ENCODE peak calls at places on chromosomes 12 and 14, in six cellular contexts. K is dorsolateral prefrontal cortex; R is CD4-positive, alpha-beta T cell; D is A549; T is psoas muscle; H is GM23338. C is an unnamed sample.

GRCh38 chr14:72303930-72304329 is 371.7 kb downstream of the RGS6 start:
- DNase-seq in K (no peak), R (no peak), D (no peak), T (peak), H (no peak), C (no peak)

GRCh38 chr12:22858849-22859569 is 234.0 kb downstream of the ETNK1 start:
- DNase-seq in K (no peak), R (no peak), D (no peak), T (no peak), H (no peak), C (no peak)

GRCh38 chr12:55931780-55932545 is 1.0 kb downstream of the DGKA start:
- DNase-seq in K (peak), R (no peak), D (no peak), T (peak), H (peak), C (no peak)

GRCh38 chr12:6072302-6072752 is 52.1 kb downstream of the VWF start:
- DNase-seq in K (no peak), R (no peak), D (peak), T (no peak), H (no peak), C (no peak)

GRCh38 chr14:68014771-68015170 is 195.2 kb downstream of the RAD51B start:
- DNase-seq in K (no peak), R (no peak), D (no peak), T (no peak), H (no peak), C (no peak)

GRCh38 chr12:58844161-58844560 is 76.1 kb downstream of the LRIG3 start:
- DNase-seq in K (no peak), R (no peak), D (no peak), T (no peak), H (no peak), C (no peak)

GRCh38 chr14:45810152-45810872 is 557.3 kb upstream of the MIS18BP1 start:
- DNase-seq in K (no peak), R (no peak), D (no peak), T (no peak), H (peak), C (no peak)

GRCh38 chr12:32471601-32472001 is 72.2 kb downstream of the FGD4 start:
- DNase-seq in K (no peak), R (no peak), D (no peak), T (no peak), H (no peak), C (no peak)

GRCh38 chr14:100530270-100531072 is 56.7 kb downstream of the BEGAIN start:
- DNase-seq in K (peak), R (no peak), D (no peak), T (peak), H (no peak), C (peak)

GRCh38 chr14:59362533-59362932 is 102.6 kb downstream of the GPR135 start:
- DNase-seq in K (no peak), R (no peak), D (no peak), T (no peak), H (no peak), C (no peak)

GRCh38 chr14:57069702-57070101 is 199.0 kb downstream of the EXOC5 start:
- DNase-seq in K (no peak), R (no peak), D (no peak), T (no peak), H (no peak), C (no peak)

GRCh38 chr12:76486011-76486410 is 73.6 kb downstream of the OSBPL8 start:
- DNase-seq in K (no peak), R (no peak), D (no peak), T (no peak), H (no peak), C (no peak)

GRCh38 chr12:19704966-19705365 is 265.7 kb downstream of the AEBP2 start:
- DNase-seq in K (no peak), R (no peak), D (no peak), T (no peak), H (no peak), C (no peak)

GRCh38 chr12:113237748-113238147 is 16.5 kb downstream of the TPCN1 start:
- DNase-seq in K (no peak), R (no peak), D (no peak), T (no peak), H (no peak), C (no peak)

GRCh38 chr14:34539407-34540180 is at the start of gene EAPP:
- DNase-seq in K (peak), R (peak), D (peak), T (peak), H (peak), C (peak)

GRCh38 chr12:65663648-65664047 is 160.6 kb upstream of the HMGA2 start:
- DNase-seq in K (no peak), R (no peak), D (no peak), T (no peak), H (no peak), C (no peak)

GRCh38 chr12:57069522-57069921 is 9.1 kb downstream of the NEMP1 start:
- DNase-seq in K (no peak), R (peak), D (peak), T (no peak), H (peak), C (peak)

GRCh38 chr12:13167906-13168305 is 28.6 kb upstream of the EMP1 start:
- DNase-seq in K (no peak), R (no peak), D (no peak), T (no peak), H (no peak), C (no peak)

GRCh38 chr12:108803428-108804105 is 53.8 kb downstream of the SSH1 start:
- DNase-seq in K (no peak), R (peak), D (peak), T (no peak), H (peak), C (peak)

GRCh38 chr14:24803933-24804494 is 170.0 kb upstream of the GZMB start:
- DNase-seq in K (no peak), R (no peak), D (no peak), T (no peak), H (no peak), C (no peak)

GRCh38 chr12:41286426-41286825 is 98.3 kb downstream of the PDZRN4 start:
- DNase-seq in K (no peak), R (no peak), D (peak), T (no peak), H (no peak), C (no peak)

GRCh38 chr14:88437659-88438058 is 52.2 kb downstream of the SPATA7 start:
- DNase-seq in K (no peak), R (no peak), D (no peak), T (no peak), H (no peak), C (no peak)

GRCh38 chr12:94204647-94205247 is 56.4 kb downstream of the PLXNC1 start:
- DNase-seq in K (no peak), R (no peak), D (no peak), T (no peak), H (no peak), C (no peak)

GRCh38 chr14:104353921-104354701 is 215.7 kb downstream of the KIF26A start:
- DNase-seq in K (peak), R (no peak), D (no peak), T (peak), H (no peak), C (no peak)

GRCh38 chr14:103519043-103519836 is 3.4 kb downstream of the CKB start:
- DNase-seq in K (no peak), R (no peak), D (peak), T (no peak), H (no peak), C (no peak)

GRCh38 chr12:43066471-43066870 is 476.9 kb upstream of the PRICKLE1 start:
- DNase-seq in K (no peak), R (no peak), D (no peak), T (no peak), H (no peak), C (no peak)

GRCh38 chr12:103841690-103842584 is 903 bp upstream of the NT5DC3 start:
- DNase-seq in K (no peak), R (no peak), D (peak), T (peak), H (peak), C (no peak)

GRCh38 chr14:104978774-104979691 is 859 bp upstream of the AHNAK2 start:
- DNase-seq in K (peak), R (no peak), D (no peak), T (peak), H (no peak), C (no peak)

GRCh38 chr14:76034566-76034965 is 49.0 kb downstream of the IFT43 start:
- DNase-seq in K (no peak), R (no peak), D (no peak), T (no peak), H (no peak), C (no peak)

GRCh38 chr14:54108481-54109471 is 152.2 kb upstream of the BMP4 start:
- DNase-seq in K (no peak), R (no peak), D (peak), T (no peak), H (no peak), C (no peak)

GRCh38 chr14:60981626-60982455 is 796 bp downstream of the SLC38A6 start:
- DNase-seq in K (no peak), R (no peak), D (peak), T (no peak), H (peak), C (no peak)

GRCh38 chr12:43095669-43096068 is 456.3 kb downstream of the ADAMTS20 start:
- DNase-seq in K (no peak), R (no peak), D (no peak), T (no peak), H (no peak), C (no peak)

GRCh38 chr14:69574954-69575295 is 254 bp upstream of the CCDC177 start:
- DNase-seq in K (no peak), R (no peak), D (no peak), T (no peak), H (no peak), C (no peak)
- TF ChIP-seq CTCF in K (no peak), R (peak), D (no peak), T (no peak), H (no peak), C (no peak)

GRCh38 chr12:120367252-120367923 is 1.6 kb downstream of the MSI1 start:
- DNase-seq in K (no peak), R (no peak), D (peak), T (no peak), H (peak), C (no peak)
- TF ChIP-seq CTCF in K (no peak), R (no peak), D (peak), T (no peak), H (peak), C (no peak)

DNA sequence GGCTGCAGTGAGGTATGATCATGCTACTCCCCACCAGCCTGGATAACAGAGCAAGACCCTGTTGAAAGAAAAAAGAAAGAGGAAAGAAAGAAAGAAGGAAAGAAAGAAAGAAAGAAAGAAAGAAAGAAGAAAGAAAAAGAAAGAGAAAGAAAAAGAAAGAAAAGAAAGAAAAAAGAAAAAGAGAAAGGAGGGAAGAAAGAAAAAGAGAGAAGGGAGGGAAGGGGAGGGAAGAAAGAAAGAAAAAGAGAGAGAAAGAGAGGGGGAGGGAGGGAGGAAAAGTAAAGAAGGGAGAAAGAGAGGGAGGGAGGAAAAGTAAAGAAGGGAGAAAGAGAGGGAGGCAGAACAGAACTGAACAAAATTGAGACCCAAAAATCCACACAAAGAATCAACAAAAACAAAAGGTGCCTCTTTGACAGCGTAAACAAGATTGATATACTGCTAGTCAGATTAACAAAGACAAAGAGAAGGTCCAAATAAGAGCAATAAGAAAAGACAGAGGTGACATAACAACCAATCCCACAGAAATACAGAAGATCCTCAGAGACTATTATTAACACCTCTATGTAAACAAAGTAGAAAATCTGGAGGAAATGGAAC is 293.9 kb upstream of the AMIGO2 start:
- DNase-seq in K (no peak), R (no peak), D (no peak), T (no peak), H (no peak), C (no peak)
- TF ChIP-seq CTCF in K (no peak), R (peak), D (no peak), T (no peak), H (no peak), C (no peak)

DNA sequence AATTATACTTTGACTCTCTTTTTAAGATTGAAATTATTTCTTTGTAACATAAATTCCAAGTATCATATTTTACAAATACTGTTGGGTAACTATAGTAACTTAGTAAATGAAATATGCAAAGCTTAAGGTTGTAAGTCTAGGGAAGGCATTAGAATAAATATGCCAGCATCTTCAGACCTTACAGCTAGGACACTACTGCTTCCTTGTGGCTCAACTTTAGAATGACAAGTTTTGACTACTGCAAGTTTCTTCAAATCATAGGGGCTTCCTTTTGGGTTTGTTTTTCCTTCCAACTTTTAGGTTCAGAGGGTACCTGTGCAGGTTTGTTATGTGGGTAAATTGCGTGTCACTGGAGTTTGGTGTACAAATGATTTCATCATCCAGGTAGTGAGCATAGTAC is 17.7 kb upstream of the ANP32D start:
- DNase-seq in K (no peak), R (no peak), D (peak), T (no peak), H (peak), C (no peak)
- TF ChIP-seq CTCF in K (peak), R (peak), D (peak), T (peak), H (peak), C (no peak)

GRCh38 chr14:26531894-26532293 is 65.9 kb downstream of the NOVA1 start:
- DNase-seq in K (no peak), R (no peak), D (peak), T (no peak), H (peak), C (no peak)
- TF ChIP-seq CTCF in K (no peak), R (no peak), D (no peak), T (no peak), H (no peak), C (no peak)

DNA sequence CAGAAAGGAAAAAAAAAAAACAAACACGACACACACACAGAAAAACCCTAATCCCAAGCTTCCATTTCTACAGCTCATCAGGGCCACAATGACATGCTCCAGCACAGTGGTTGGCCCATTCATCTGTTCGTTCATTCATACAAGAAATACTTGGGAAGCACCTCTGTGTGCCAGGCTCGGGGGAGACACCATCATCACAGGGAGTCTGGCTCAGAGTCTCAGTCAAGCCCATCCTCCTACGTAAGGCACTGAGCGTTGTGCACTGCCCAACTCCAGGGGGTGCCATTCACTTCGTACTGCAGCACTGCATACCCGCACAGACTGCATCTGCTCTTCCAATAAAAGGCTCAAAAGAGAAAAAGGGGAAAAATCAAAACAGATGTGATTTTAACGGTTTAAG is 15.3 kb downstream of the VPS37B start:
- DNase-seq in K (peak), R (no peak), D (peak), T (no peak), H (peak), C (no peak)
- TF ChIP-seq CTCF in K (peak), R (no peak), D (peak), T (peak), H (peak), C (no peak)

DNA sequence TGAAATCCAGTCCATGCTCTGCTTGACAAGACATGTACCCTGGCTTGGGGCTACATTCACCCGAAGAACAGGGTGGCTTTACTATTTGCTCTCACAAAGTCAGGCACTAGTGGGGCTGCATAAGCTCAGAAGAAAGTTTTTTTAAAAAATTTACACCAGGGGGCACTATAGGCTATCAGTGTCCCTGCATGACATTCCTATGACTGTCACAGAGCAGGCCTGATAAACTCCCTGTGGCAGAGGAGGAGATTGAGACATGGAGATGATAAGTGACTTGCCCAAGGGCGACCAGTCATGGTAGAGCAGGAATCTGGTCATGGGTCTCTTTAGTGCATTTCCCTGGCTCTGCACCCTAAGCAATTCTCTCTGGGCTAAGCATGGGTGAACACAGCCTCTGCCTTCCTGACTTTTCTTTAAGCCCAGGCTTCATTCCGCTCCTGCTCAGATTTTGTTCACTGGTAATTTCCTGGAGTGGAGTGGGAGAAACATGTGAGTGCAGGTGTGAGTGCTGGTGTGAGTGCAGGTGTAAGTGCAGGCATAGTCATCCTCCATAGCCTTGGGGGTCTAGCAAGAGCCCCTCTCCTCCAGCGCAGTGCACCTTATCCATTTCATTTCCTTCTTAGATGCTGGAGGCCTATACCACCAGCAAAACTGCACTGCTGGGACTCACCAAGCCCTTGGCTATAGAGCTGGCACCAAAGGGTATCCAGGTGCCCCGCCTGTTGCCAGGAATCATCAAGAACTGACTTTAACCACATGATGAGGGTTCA is 91.6 kb downstream of the DHRS2 start:
- DNase-seq in K (no peak), R (no peak), D (peak), T (no peak), H (peak), C (no peak)
- TF ChIP-seq CTCF in K (peak), R (no peak), D (peak), T (peak), H (peak), C (no peak)

DNA sequence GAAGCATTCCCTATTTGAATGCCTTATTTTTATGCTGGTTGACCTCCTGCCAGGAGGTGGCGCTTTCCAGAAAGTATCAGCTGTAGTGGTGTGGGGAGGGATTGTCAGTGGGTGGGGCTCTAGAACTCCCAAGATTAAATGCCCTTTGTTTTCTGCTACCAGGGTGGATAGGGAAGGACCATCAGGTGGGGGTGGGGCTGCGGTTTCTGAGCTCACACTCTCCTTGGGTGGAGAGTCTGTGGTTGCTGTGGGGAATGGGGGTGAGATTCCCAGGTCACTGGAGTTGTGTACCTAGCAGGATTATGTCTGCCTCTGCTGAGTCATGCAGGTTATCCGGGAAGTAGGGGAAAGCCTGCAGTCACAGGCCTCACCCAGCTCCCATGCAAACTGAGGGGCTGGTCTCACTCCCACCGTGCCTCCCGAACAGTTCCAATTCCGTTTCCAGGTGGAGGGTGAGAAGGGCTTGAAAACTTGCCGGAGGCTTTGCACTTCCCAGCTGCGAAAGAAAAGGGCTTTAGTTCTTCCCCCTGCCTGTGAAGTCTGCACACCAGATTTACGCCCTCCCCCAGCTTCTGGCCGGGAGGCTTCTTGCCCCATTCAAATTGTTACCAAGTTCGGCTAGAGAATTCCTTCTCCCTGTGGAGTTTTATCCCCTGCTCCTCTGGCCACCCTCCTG is 68.4 kb downstream of the ALG10B start:
- DNase-seq in K (no peak), R (no peak), D (peak), T (no peak), H (peak), C (no peak)
- TF ChIP-seq CTCF in K (no peak), R (no peak), D (no peak), T (no peak), H (peak), C (no peak)

GRCh38 chr12:98578392-98578791 is 15.1 kb upstream of the SLC25A3 start:
- DNase-seq in K (no peak), R (no peak), D (no peak), T (no peak), H (no peak), C (no peak)
- TF ChIP-seq CTCF in K (no peak), R (no peak), D (no peak), T (no peak), H (no peak), C (no peak)

GRCh38 chr14:106691601-106692291 is 1165.4 kb downstream of the TMEM121 start:
- DNase-seq in K (no peak), R (peak), D (peak), T (peak), H (peak), C (no peak)
- TF ChIP-seq CTCF in K (no peak), R (peak), D (no peak), T (no peak), H (peak), C (no peak)

C was measured in omental fat pad.